ENCODE peak calls at places on chromosome 15, in eight cellular contexts. P, A, V, S, G, M, H and K are unnamed samples.
A peak's percentile ranks its signal among the peaks of the same experiment; 100 is the strongest.

GRCh38 chr15:89904519-89904918 is 8.2 kb downstream of the ARPIN start:
- DNase-seq in P (no peak), A (no peak), V (peak; percentile 80), S (no peak), G (no peak), M (no peak), H (no peak), K (no peak)

GRCh38 chr15:39499701-39500100 is 81.2 kb upstream of the THBS1 start:
- DNase-seq in P (no peak), A (peak; percentile 49), V (no peak), S (no peak), G (no peak), M (no peak), H (peak; percentile 49), K (no peak)

GRCh38 chr15:83764201-83764839 is 110.4 kb downstream of the ADAMTSL3 start:
- DNase-seq in P (no peak), A (no peak), V (no peak), S (no peak), G (no peak), M (no peak), H (no peak), K (no peak)

GRCh38 chr15:57340673-57341259 is 35.5 kb upstream of the CGNL1 start:
- DNase-seq in P (no peak), A (peak; percentile 67), V (no peak), S (peak; percentile 58), G (peak; percentile 70), M (no peak), H (no peak), K (no peak)

GRCh38 chr15:96306321-96306720 is 24.2 kb upstream of the NR2F2 start:
- DNase-seq in P (no peak), A (no peak), V (no peak), S (no peak), G (no peak), M (no peak), H (no peak), K (no peak)

GRCh38 chr15:40239671-40240618 is 1.1 kb downstream of the PAK6 start:
- DNase-seq in P (no peak), A (no peak), V (no peak), S (peak; percentile 22), G (no peak), M (no peak), H (no peak), K (no peak)

GRCh38 chr15:98002874-98003273 is 42.4 kb downstream of the ARRDC4 start:
- DNase-seq in P (no peak), A (no peak), V (no peak), S (no peak), G (no peak), M (no peak), H (no peak), K (no peak)

GRCh38 chr15:75532413-75533250 is 46.5 kb downstream of the PTPN9 start:
- DNase-seq in P (peak; percentile 76), A (peak; percentile 92), V (no peak), S (peak; percentile 63), G (peak; percentile 65), M (peak; percentile 33), H (peak; percentile 37), K (no peak)

GRCh38 chr15:52567886-52568568 is 803 bp downstream of the ARPP19 start:
- DNase-seq in P (peak; percentile 61), A (peak; percentile 35), V (peak; percentile 53), S (peak; percentile 48), G (no peak), M (no peak), H (peak; percentile 3), K (no peak)

GRCh38 chr15:77626002-77626401 is 6.7 kb downstream of the LINGO1 start:
- DNase-seq in P (no peak), A (no peak), V (no peak), S (no peak), G (no peak), M (no peak), H (no peak), K (no peak)

GRCh38 chr15:55915876-55916567 is 77.4 kb downstream of the NEDD4 start:
- DNase-seq in P (no peak), A (peak; percentile 80), V (no peak), S (no peak), G (no peak), M (no peak), H (no peak), K (no peak)

GRCh38 chr15:83462953-83463433 is 15.9 kb downstream of the SH3GL3 start:
- DNase-seq in P (no peak), A (no peak), V (no peak), S (no peak), G (no peak), M (no peak), H (no peak), K (no peak)

GRCh38 chr15:99863527-99864198 is 130.4 kb upstream of the LYSMD4 start:
- DNase-seq in P (no peak), A (no peak), V (no peak), S (no peak), G (no peak), M (no peak), H (no peak), K (no peak)

GRCh38 chr15:98289747-98290146 is 329.2 kb downstream of the ARRDC4 start:
- DNase-seq in P (no peak), A (no peak), V (no peak), S (no peak), G (no peak), M (no peak), H (no peak), K (no peak)

GRCh38 chr15:68775671-68776476 is 44.8 kb downstream of the ANP32A start:
- DNase-seq in P (peak; percentile 92), A (peak; percentile 67), V (no peak), S (peak; percentile 37), G (peak; percentile 26), M (peak; percentile 85), H (no peak), K (no peak)

GRCh38 chr15:62895905-62896316 is 146.6 kb upstream of the TPM1 start:
- DNase-seq in P (no peak), A (peak; percentile 89), V (no peak), S (no peak), G (no peak), M (no peak), H (no peak), K (peak; percentile 84)

GRCh38 chr15:39466428-39466827 is 114.5 kb upstream of the THBS1 start:
- DNase-seq in P (peak; percentile 75), A (peak; percentile 79), V (peak; percentile 58), S (peak; percentile 34), G (no peak), M (peak; percentile 76), H (peak; percentile 94), K (no peak)

GRCh38 chr15:63065262-63066234 is 23.0 kb downstream of the TPM1 start:
- DNase-seq in P (no peak), A (no peak), V (no peak), S (no peak), G (no peak), M (no peak), H (no peak), K (no peak)

GRCh38 chr15:58761010-58761388 is 10.1 kb upstream of the MINDY2 start:
- DNase-seq in P (no peak), A (no peak), V (no peak), S (no peak), G (no peak), M (no peak), H (no peak), K (no peak)

GRCh38 chr15:29889545-29890329 is 67.5 kb upstream of the TJP1 start:
- DNase-seq in P (no peak), A (no peak), V (no peak), S (no peak), G (no peak), M (no peak), H (no peak), K (no peak)

GRCh38 chr15:70093481-70094309 is 4.0 kb downstream of the TLE3 start:
- DNase-seq in P (no peak), A (peak; percentile 49), V (no peak), S (peak; percentile 85), G (no peak), M (no peak), H (no peak), K (no peak)
- TF ChIP-seq CTCF in P (no peak), A (no peak), V (no peak), S (no peak), G (no peak), M (no peak), H (no peak), K (no peak)

DNA sequence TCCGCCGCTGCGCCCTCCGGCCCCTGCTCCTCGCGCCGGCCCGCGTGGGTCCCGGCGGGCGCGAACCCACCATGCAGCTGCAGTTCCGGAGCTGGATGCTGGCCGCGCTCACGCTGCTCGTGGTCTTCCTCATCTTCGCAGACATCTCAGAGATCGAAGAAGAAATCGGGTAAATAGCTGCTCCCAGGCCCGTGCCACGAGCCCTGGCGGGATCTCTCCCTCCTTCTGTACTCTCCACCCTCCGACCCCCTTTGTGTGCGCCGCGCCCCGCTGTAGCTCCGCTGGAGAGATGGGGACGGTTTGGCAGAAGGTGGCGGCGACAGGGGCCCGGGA is 279 bp downstream of the ST8SIA2 start:
- DNase-seq in P (no peak), A (no peak), V (no peak), S (no peak), G (no peak), M (no peak), H (no peak), K (no peak)
- H3K4me3 ChIP-seq in P (peak overlapping the region; percentile 61), A (no peak overlapping the region), V (no peak overlapping the region), S (peak overlapping the region; percentile 24), G (peak overlapping the region; percentile 88), M (peak overlapping the region; percentile 46), H (no peak overlapping the region), K (peak overlapping the region; percentile 57)

DNA sequence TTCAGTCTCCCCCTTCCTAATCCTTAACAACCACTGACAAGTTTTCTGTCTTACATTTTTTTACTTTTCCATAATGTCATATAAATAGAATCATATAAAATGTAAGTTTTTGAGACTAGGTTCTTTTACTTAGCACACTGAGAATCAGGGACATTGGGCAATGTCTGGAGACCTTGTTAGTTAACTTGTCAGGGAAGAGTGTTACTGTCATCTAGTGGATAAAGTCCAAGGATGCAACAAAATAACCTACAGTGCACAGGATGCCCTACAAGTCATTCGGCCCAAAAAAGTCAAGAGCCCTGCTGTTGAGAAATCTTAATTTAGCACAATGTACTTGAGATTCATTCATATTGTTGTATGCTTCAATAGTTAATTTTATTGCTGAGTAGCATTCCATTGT is 95.6 kb upstream of the MCTP2 start:
- DNase-seq in P (no peak), A (peak; percentile 46), V (no peak), S (no peak), G (peak; percentile 46), M (no peak), H (no peak), K (no peak)
- TF ChIP-seq CTCF in P (no peak), A (peak; percentile 37), V (no peak), S (no peak), G (peak; percentile 51), M (no peak), H (peak; percentile 10), K (no peak)

DNA sequence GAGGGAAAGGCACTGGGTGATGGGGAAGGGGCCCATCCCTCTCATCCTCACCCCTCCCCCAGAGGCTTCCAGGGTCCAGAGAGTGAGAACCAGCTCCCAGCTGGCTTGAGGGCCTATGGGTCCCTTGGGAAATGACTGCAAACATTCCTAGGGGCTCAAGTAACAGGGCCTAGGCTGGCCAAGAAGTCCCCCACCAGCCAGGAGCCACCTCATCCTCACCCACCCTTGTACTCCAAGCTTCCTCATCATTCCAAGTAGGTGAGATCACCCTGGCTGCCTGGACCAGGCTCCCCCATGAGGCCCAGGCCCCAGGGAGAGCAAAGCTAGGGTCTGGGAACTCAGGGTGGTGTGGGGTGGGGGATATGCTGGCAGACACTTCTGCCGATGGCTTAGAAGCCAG is 14.8 kb downstream of the LOXL1 start:
- DNase-seq in P (peak; percentile 50), A (peak; percentile 97), V (peak; percentile 12), S (no peak), G (no peak), M (no peak), H (peak; percentile 53), K (peak; percentile 97)
- H3K4me3 ChIP-seq in P (no peak overlapping the region), A (no peak overlapping the region), V (no peak overlapping the region), S (no peak overlapping the region), G (no peak overlapping the region), M (no peak overlapping the region), H (no peak overlapping the region), K (peak overlapping the region; percentile 6)